ENCODE peak calls at places on chromosomes 4 and X, in four cellular contexts. Z is T-helper 2 cell, V is activated T-cell treated with anti-CD3 and anti-CD28 coated beads for 48 hours, R is HS-5. A is an unnamed sample.

GRCh38 chrX:132092439-132093065 is 35.3 kb downstream of the FRMD7 start:
- DNase-seq in Z (peak), V (peak), R (no peak), A (peak)

GRCh38 chr4:139208404-139208945 is 31.5 kb upstream of the ELF2 start:
- DNase-seq in Z (no peak), V (no peak), R (peak), A (no peak)

GRCh38 chr4:177573487-177573886 is 131.2 kb upstream of the AGA start:
- DNase-seq in Z (no peak), V (no peak), R (peak), A (no peak)

GRCh38 chr4:147059064-147059731 is 113.5 kb upstream of the TTC29 start:
- DNase-seq in Z (no peak), V (no peak), R (no peak), A (no peak)

GRCh38 chr4:99202536-99202935 is 16.5 kb downstream of the ADH6 start:
- DNase-seq in Z (no peak), V (no peak), R (no peak), A (no peak)

GRCh38 chrX:47573334-47574095 is 8.7 kb upstream of the TIMP1 start:
- DNase-seq in Z (no peak), V (no peak), R (no peak), A (peak)

GRCh38 chr4:77430847-77431246 is 174.8 kb upstream of the CXCL13 start:
- DNase-seq in Z (no peak), V (no peak), R (no peak), A (no peak)

GRCh38 chr4:168304744-168305459 is 13.7 kb downstream of the DDX60 start:
- DNase-seq in Z (no peak), V (no peak), R (peak), A (no peak)